ENCODE peak calls at places on chromosomes 2 and 18, in nine cellular contexts. Z, T, V, L, P, Y, W, M and F are unnamed samples.

GRCh38 chr2:241950413-241950863 is 80.9 kb downstream of the RTP5 start:
- DNase-seq in V (no peak), Z (no peak), M (no peak), W (no peak), L (no peak), T (no peak), Y (no peak), P (no peak), F (no peak)

GRCh38 chr2:139825726-139826125 is 1045.5 kb upstream of the NXPH2 start:
- DNase-seq in L (no peak), P (no peak), V (no peak), Z (no peak), T (no peak), M (no peak), W (no peak), Y (no peak), F (no peak)

GRCh38 chr2:1028846-1029245 is 78.2 kb downstream of the SNTG2 start:
- DNase-seq in T (no peak), Z (no peak), P (no peak), L (no peak), V (no peak), M (no peak), Y (no peak), W (no peak), F (no peak)

GRCh38 chr2:70769450-70769849 is 1.4 kb upstream of the ADD2 start:
- DNase-seq in L (no peak), W (no peak), V (no peak), M (no peak), Z (no peak), T (no peak), Y (no peak), P (no peak), F (no peak)

GRCh38 chr2:64779117-64779690 is 125.5 kb upstream of the SERTAD2 start:
- DNase-seq in V (no peak), L (peak), T (no peak), P (no peak), Z (no peak), W (peak), M (peak), Y (peak), F (peak)

GRCh38 chr2:210616074-210616473 is 59.7 kb downstream of the CPS1 start:
- DNase-seq in T (no peak), L (no peak), P (no peak), V (no peak), Y (no peak), W (no peak), Z (no peak), M (peak), F (no peak)

GRCh38 chr2:10305715-10306114 is 3.0 kb downstream of the HPCAL1 start:
- DNase-seq in Y (no peak), V (no peak), T (no peak), L (no peak), P (no peak), W (peak), Z (no peak), M (no peak), F (peak)

GRCh38 chr2:161604901-161605300 is 19.3 kb upstream of the SLC4A10 start:
- DNase-seq in V (no peak), M (no peak), Z (no peak), T (no peak), Y (no peak), W (no peak), P (no peak), L (no peak), F (no peak)

GRCh38 chr18:62637403-62637802 is 77.9 kb upstream of the PHLPP1 start:
- DNase-seq in Z (no peak), M (no peak), P (no peak), Y (no peak), L (no peak), V (no peak), W (no peak), T (no peak), F (peak)

GRCh38 chr2:157194097-157194688 is 63.3 kb upstream of the GALNT5 start:
- DNase-seq in M (peak), T (peak), Y (no peak), V (peak), L (peak), W (peak), P (no peak), Z (no peak), F (peak)

GRCh38 chr2:121074322-121074932 is 210.6 kb downstream of the TFCP2L1 start:
- DNase-seq in T (no peak), P (no peak), Z (no peak), W (peak), Y (no peak), M (no peak), L (no peak), V (no peak), F (no peak)

GRCh38 chr2:235505210-235505741 is 11.4 kb downstream of the AGAP1 start:
- DNase-seq in L (no peak), P (no peak), W (no peak), M (no peak), Z (no peak), T (peak), Y (no peak), V (no peak), F (no peak)

GRCh38 chr2:26521054-26521912 is 43.4 kb upstream of the OTOF start:
- DNase-seq in M (no peak), Y (no peak), Z (no peak), W (peak), V (peak), P (no peak), L (peak), T (peak), F (no peak)

GRCh38 chr2:28232267-28232666 is 160.4 kb upstream of the FOSL2 start:
- DNase-seq in M (peak), T (no peak), Z (no peak), W (no peak), L (no peak), P (no peak), V (no peak), Y (no peak), F (peak)

GRCh38 chr2:150357770-150358467 is 129.5 kb downstream of the RND3 start:
- DNase-seq in P (no peak), W (no peak), M (peak), L (no peak), V (no peak), Y (no peak), Z (no peak), T (no peak), F (peak)

GRCh38 chr18:8937695-8938094 is 164.8 kb upstream of the NDUFV2 start:
- DNase-seq in L (no peak), P (peak), M (no peak), W (no peak), V (no peak), Y (no peak), T (no peak), Z (no peak), F (no peak)

GRCh38 chr2:100321881-100322820 is at the start of gene LONRF2:
- DNase-seq in Y (no peak), L (peak), M (no peak), T (peak), P (no peak), V (peak), Z (no peak), W (peak), F (peak)

GRCh38 chr2:224775638-224776037 is 59.5 kb upstream of the CCDC195 start:
- DNase-seq in L (no peak), Y (no peak), Z (no peak), T (no peak), P (no peak), V (no peak), W (no peak), M (peak), F (peak)

GRCh38 chr2:234251326-234252271 is 201.1 kb downstream of the SPP2 start:
- DNase-seq in Y (peak), M (peak), L (peak), Z (no peak), T (no peak), W (peak), V (no peak), P (no peak), F (peak)

GRCh38 chr2:26292646-26293045 is 47.9 kb downstream of the HADHB start:
- DNase-seq in W (no peak), Y (no peak), L (no peak), T (peak), V (no peak), M (peak), P (no peak), Z (no peak), F (peak)

GRCh38 chr2:239689985-239690384 is 289.2 kb upstream of the HDAC4 start:
- DNase-seq in M (no peak), Y (no peak), L (no peak), W (no peak), V (no peak), T (no peak), P (no peak), Z (no peak), F (no peak)

GRCh38 chr2:167190053-167190452 is 301.8 kb downstream of the XIRP2 start:
- DNase-seq in V (no peak), L (no peak), Y (no peak), W (peak), M (peak), T (no peak), P (no peak), Z (no peak), F (no peak)

GRCh38 chr18:12245793-12246135 is 8.4 kb upstream of the CIDEA start:
- DNase-seq in T (no peak), W (no peak), V (no peak), L (no peak), P (no peak), M (no peak), Y (no peak), Z (no peak), F (no peak)

GRCh38 chr2:127096718-127097470 is 10.1 kb downstream of the BIN1 start:
- DNase-seq in P (no peak), Y (no peak), W (no peak), V (no peak), L (no peak), T (no peak), M (no peak), Z (no peak), F (no peak)

GRCh38 chr18:61402761-61403160 is 69.5 kb downstream of the CDH20 start:
- DNase-seq in V (no peak), L (no peak), Y (no peak), T (no peak), Z (no peak), P (no peak), M (peak), W (no peak), F (no peak)

GRCh38 chr2:925309-925708 is 25.3 kb upstream of the SNTG2 start:
- DNase-seq in V (no peak), Y (no peak), P (no peak), M (no peak), L (no peak), Z (no peak), W (no peak), T (no peak), F (no peak)

GRCh38 chr18:61464551-61465102 is 131.4 kb downstream of the CDH20 start:
- DNase-seq in Z (no peak), T (no peak), P (no peak), V (no peak), W (no peak), L (peak), Y (no peak), M (peak), F (no peak)

GRCh38 chr2:173355132-173355865 is 627 bp downstream of the CDCA7 start:
- DNase-seq in T (no peak), Z (peak), Y (no peak), M (peak), P (peak), L (peak), W (peak), V (peak), F (peak)

GRCh38 chr2:178008636-178009289 is 63.8 kb downstream of the PDE11A start:
- DNase-seq in P (no peak), L (peak), Z (no peak), V (no peak), T (peak), M (peak), Y (no peak), W (peak), F (peak)